ENCODE peak calls at places on chromosomes 7 and 10, in ten cellular contexts. Y is NCI-H526 treated with DMSO at 0.1 percent for 48 hours; O is stimulated activated CD4-positive, alpha-beta T cell treated with anti-CD3 and anti-CD28 coated beads, Interleukin-15, amount 100 ng/mL, for 48 hours; E is erythroblast; B is EL; C is left ventricle myocardium superior; S is ovary; M is AG04450; R is heart right ventricle; L is T-cell. K is an unnamed sample.

GRCh38 chr10:30639946-30640786 is 10.6 kb upstream of the LYZL2 start:
- DNase-seq in Y (peak), O (no peak), E (peak), B (peak), C (no peak), S (no peak), M (peak), R (no peak), L (no peak), K (no peak)

GRCh38 chr7:1422512-1423265 is 36.6 kb downstream of the MICALL2 start:
- DNase-seq in Y (no peak), O (no peak), E (no peak), B (no peak), C (no peak), S (no peak), M (no peak), R (no peak), L (no peak), K (no peak)

GRCh38 chr10:131573256-131574215 is 262.0 kb upstream of the TCERG1L start:
- DNase-seq in Y (no peak), O (no peak), E (no peak), B (no peak), C (no peak), S (no peak), M (no peak), R (no peak), L (no peak), K (no peak)

GRCh38 chr7:67033251-67033650 is 36.6 kb downstream of the TYW1 start:
- DNase-seq in Y (no peak), O (no peak), E (no peak), B (no peak), C (no peak), S (no peak), M (no peak), R (no peak), L (no peak), K (no peak)

GRCh38 chr10:28661035-28661434 is 16.3 kb upstream of the BAMBI start:
- DNase-seq in Y (no peak), O (no peak), E (peak), B (peak), C (no peak), S (no peak), M (peak), R (no peak), L (no peak), K (no peak)

GRCh38 chr7:87059525-87060287 is at the start of gene ELAPOR2:
- DNase-seq in Y (peak), O (peak), E (peak), B (peak), C (peak), S (peak), M (no peak), R (peak), L (peak), K (peak)

GRCh38 chr10:113517893-113518240 is 35.0 kb upstream of the HABP2 start:
- DNase-seq in Y (no peak), O (no peak), E (no peak), B (no peak), C (no peak), S (no peak), M (no peak), R (no peak), L (no peak), K (no peak)

GRCh38 chr7:100352984-100353684 is 4.8 kb upstream of the PILRB start:
- DNase-seq in Y (no peak), O (no peak), E (no peak), B (no peak), C (no peak), S (no peak), M (no peak), R (no peak), L (no peak), K (no peak)

GRCh38 chr7:130486114-130486962 is 5.5 kb upstream of the MEST start:
- DNase-seq in Y (peak), O (peak), E (peak), B (no peak), C (peak), S (peak), M (no peak), R (peak), L (peak), K (peak)

GRCh38 chr7:54987772-54988171 is 31.0 kb upstream of the EGFR start:
- DNase-seq in Y (no peak), O (no peak), E (no peak), B (no peak), C (no peak), S (no peak), M (no peak), R (no peak), L (no peak), K (no peak)

GRCh38 chr10:113446739-113447138 is 106.1 kb upstream of the HABP2 start:
- DNase-seq in Y (no peak), O (no peak), E (no peak), B (no peak), C (no peak), S (no peak), M (no peak), R (no peak), L (no peak), K (no peak)

GRCh38 chr10:50635286-50635685 is 11.5 kb upstream of the SGMS1 start:
- DNase-seq in Y (no peak), O (no peak), E (no peak), B (peak), C (no peak), S (no peak), M (peak), R (no peak), L (no peak), K (no peak)

GRCh38 chr10:95406651-95407280 is 116.0 kb upstream of the PDLIM1 start:
- DNase-seq in Y (no peak), O (no peak), E (peak), B (no peak), C (peak), S (no peak), M (no peak), R (peak), L (no peak), K (no peak)

GRCh38 chr7:50446542-50446960 is 3.6 kb downstream of the FIGNL1 start:
- DNase-seq in Y (no peak), O (no peak), E (no peak), B (peak), C (no peak), S (no peak), M (peak), R (no peak), L (no peak), K (no peak)

GRCh38 chr10:5589963-5590511 is 65.3 kb downstream of the CALML3 start:
- DNase-seq in Y (no peak), O (no peak), E (no peak), B (peak), C (no peak), S (no peak), M (no peak), R (no peak), L (no peak), K (no peak)

GRCh38 chr7:69457912-69458491 is 140.3 kb upstream of the AUTS2 start:
- DNase-seq in Y (no peak), O (no peak), E (no peak), B (no peak), C (peak), S (no peak), M (no peak), R (peak), L (no peak), K (no peak)

K was measured in stimulated activated CD8-positive, alpha-beta memory T cell treated with anti-CD3 and anti-CD28 coated beads, Interleukin-2, amount 100 ng/mL, for 48 hours.